ENCODE peak calls at places on chromosomes 16 and 17, in nine cellular contexts. O is naive thymus-derived CD8-positive, alpha-beta T cell; E is NCI-H748 treated with DMSO at 0.1 percent for 48 hours; N is neural progenitor cell; R is EL; W is kidney epithelial cell; Y is Ammon's horn; L is colonic mucosa; K is astrocyte of the spinal cord. S is an unnamed sample.

GRCh38 chr17:58153046-58153445 is 4.9 kb downstream of the OR4D1 start:
- DNase-seq in O (peak; percentile 46), E (no peak), N (no peak), R (no peak), W (no peak), Y (no peak), L (no peak), K (no peak), S (no peak)

GRCh38 chr17:28746611-28747045 is 2.8 kb downstream of the TRAF4 start:
- DNase-seq in O (no peak), E (no peak), N (peak; percentile 63), R (no peak), W (no peak), Y (peak; percentile 83), L (peak; percentile 92), K (no peak), S (no peak)

GRCh38 chr16:19831678-19832077 is 53.0 kb downstream of the GPRC5B start:
- DNase-seq in O (no peak), E (no peak), N (no peak), R (peak; percentile 72), W (peak; percentile 74), Y (no peak), L (no peak), K (peak; percentile 82), S (peak; percentile 73)

GRCh38 chr16:5836979-5837670 is 739.5 kb upstream of the EEF2KMT start:
- DNase-seq in O (no peak), E (no peak), N (no peak), R (no peak), W (no peak), Y (peak; percentile 28), L (no peak), K (peak; percentile 6), S (no peak)

GRCh38 chr17:69854381-69854780 is 220.6 kb upstream of the KCNJ16 start:
- DNase-seq in O (no peak), E (no peak), N (no peak), R (no peak), W (no peak), Y (no peak), L (no peak), K (no peak), S (no peak)

GRCh38 chr16:89691986-89692569 is 5.6 kb downstream of the CDK10 start:
- DNase-seq in O (no peak), E (no peak), N (no peak), R (no peak), W (no peak), Y (no peak), L (no peak), K (no peak), S (peak; percentile 2)

GRCh38 chr17:50779747-50780363 is 12.5 kb upstream of the ANKRD40CL start:
- DNase-seq in O (peak; percentile 56), E (no peak), N (no peak), R (no peak), W (no peak), Y (no peak), L (no peak), K (no peak), S (no peak)

GRCh38 chr17:80663783-80664206 is 119.2 kb downstream of the RPTOR start:
- DNase-seq in O (no peak), E (no peak), N (no peak), R (no peak), W (no peak), Y (no peak), L (no peak), K (no peak), S (no peak)

GRCh38 chr16:48347980-48348379 is 37.2 kb downstream of the SIAH1 start:
- DNase-seq in O (no peak), E (no peak), N (no peak), R (no peak), W (no peak), Y (peak; percentile 79), L (no peak), K (no peak), S (no peak)

GRCh38 chr17:17626151-17626805 is 34.8 kb upstream of the PEMT start:
- DNase-seq in O (no peak), E (no peak), N (peak; percentile 71), R (no peak), W (no peak), Y (no peak), L (no peak), K (no peak), S (no peak)

GRCh38 chr17:36641877-36642845 is 40.8 kb downstream of the MRM1 start:
- DNase-seq in O (no peak), E (no peak), N (peak; percentile 70), R (peak; percentile 8), W (no peak), Y (no peak), L (peak; percentile 42), K (no peak), S (no peak)